ENCODE peak calls at places on chromosomes 2 and 18, in six cellular contexts. Z is brain microvascular endothelial cell; Q is astrocyte of the spinal cord; B is neural crest cell; N is left lung; J is CD4-positive, alpha-beta T cell. T is an unnamed sample.

GRCh38 chr2:189142893-189143759 is 36.4 kb downstream of the COL5A2 start:
- DNase-seq in Z (no peak), Q (no peak), B (no peak), N (no peak), J (peak), T (no peak)

GRCh38 chr2:57185568-57185967 is 861.0 kb upstream of the VRK2 start:
- DNase-seq in Z (no peak), Q (no peak), B (no peak), N (no peak), J (no peak), T (no peak)

GRCh38 chr2:207531024-207531411 is 1.3 kb downstream of the CREB1 start:
- DNase-seq in Z (no peak), Q (no peak), B (no peak), N (no peak), J (no peak), T (no peak)

GRCh38 chr2:187991389-187991788 is 300.3 kb upstream of the GULP1 start:
- DNase-seq in Z (no peak), Q (no peak), B (no peak), N (no peak), J (no peak), T (no peak)

GRCh38 chr2:137173514-137173913 is 408.2 kb downstream of the THSD7B start:
- DNase-seq in Z (peak), Q (peak), B (no peak), N (no peak), J (no peak), T (no peak)

GRCh38 chr2:36357506-36358316 is 2.1 kb downstream of the CRIM1 start:
- DNase-seq in Z (peak), Q (peak), B (peak), N (peak), J (no peak), T (no peak)

GRCh38 chr2:35199298-35199697 is 1156.3 kb upstream of the CRIM1 start:
- DNase-seq in Z (no peak), Q (no peak), B (no peak), N (no peak), J (no peak), T (no peak)

GRCh38 chr2:33366473-33366872 is 110.0 kb upstream of the RASGRP3 start:
- DNase-seq in Z (no peak), Q (peak), B (no peak), N (no peak), J (no peak), T (no peak)

GRCh38 chr18:26089247-26090129 is 925 bp downstream of the SS18 start:
- DNase-seq in Z (peak), Q (peak), B (no peak), N (no peak), J (no peak), T (peak)

GRCh38 chr2:9288681-9289338 is 82.2 kb downstream of the ASAP2 start:
- DNase-seq in Z (peak), Q (no peak), B (no peak), N (no peak), J (no peak), T (no peak)

GRCh38 chr2:171595896-171596295 is 73.6 kb downstream of the CYBRD1 start:
- DNase-seq in Z (peak), Q (peak), B (no peak), N (no peak), J (no peak), T (no peak)

GRCh38 chr2:26347286-26347865 is 787 bp upstream of the ADGRF3 start:
- DNase-seq in Z (no peak), Q (no peak), B (no peak), N (no peak), J (no peak), T (no peak)

GRCh38 chr2:9768388-9768787 is 74.9 kb upstream of the TAF1B start:
- DNase-seq in Z (no peak), Q (no peak), B (peak), N (peak), J (no peak), T (no peak)

GRCh38 chr2:200397785-200398184 is 91.3 kb downstream of the SPATS2L start:
- DNase-seq in Z (no peak), Q (peak), B (no peak), N (no peak), J (no peak), T (no peak)

GRCh38 chr2:236400046-236400574 is 135.9 kb upstream of the ASB18 start:
- DNase-seq in Z (no peak), Q (no peak), B (no peak), N (no peak), J (no peak), T (no peak)

GRCh38 chr18:74832999-74833398 is 235.3 kb downstream of the ZNF407 start:
- DNase-seq in Z (no peak), Q (no peak), B (no peak), N (no peak), J (no peak), T (no peak)

GRCh38 chr2:46434851-46435273 is 44.5 kb upstream of the TMEM247 start:
- DNase-seq in Z (peak), Q (peak), B (no peak), N (no peak), J (no peak), T (no peak)

GRCh38 chr2:6876299-6876698 is 1.3 kb upstream of the RSAD2 start:
- DNase-seq in Z (no peak), Q (no peak), B (no peak), N (no peak), J (no peak), T (no peak)

GRCh38 chr18:75207298-75208054 is 1.5 kb downstream of the PTGR3 start:
- DNase-seq in Z (no peak), Q (peak), B (no peak), N (no peak), J (no peak), T (no peak)

GRCh38 chr2:148263890-148264289 is 243.0 kb downstream of the MBD5 start:
- DNase-seq in Z (no peak), Q (no peak), B (no peak), N (no peak), J (no peak), T (no peak)

GRCh38 chr2:28904295-28904694 is 9.8 kb downstream of the WDR43 start:
- DNase-seq in Z (no peak), Q (peak), B (no peak), N (no peak), J (no peak), T (no peak)

GRCh38 chr2:98403878-98404277 is 40.8 kb upstream of the INPP4A start:
- DNase-seq in Z (no peak), Q (no peak), B (no peak), N (no peak), J (no peak), T (no peak)

GRCh38 chr2:12615509-12615908 is 101.2 kb upstream of the TRIB2 start:
- DNase-seq in Z (no peak), Q (no peak), B (no peak), N (no peak), J (no peak), T (no peak)

GRCh38 chr2:156649596-156649995 is 213.4 kb downstream of the GPD2 start:
- DNase-seq in Z (no peak), Q (peak), B (no peak), N (no peak), J (no peak), T (no peak)

GRCh38 chr2:200578778-200579177 is 7.0 kb upstream of the AOX1 start:
- DNase-seq in Z (peak), Q (peak), B (no peak), N (no peak), J (no peak), T (no peak)

GRCh38 chr2:142693171-142693950 is 184.1 kb upstream of the KYNU start:
- DNase-seq in Z (no peak), Q (no peak), B (no peak), N (no peak), J (no peak), T (no peak)

GRCh38 chr2:108971661-108972566 is 17.1 kb downstream of the EDAR start:
- DNase-seq in Z (no peak), Q (peak), B (no peak), N (no peak), J (no peak), T (no peak)

GRCh38 chr2:232327089-232328037 is 51.2 kb upstream of the ALPP start:
- DNase-seq in Z (peak), Q (peak), B (peak), N (peak), J (peak), T (peak)

GRCh38 chr2:241376808-241377207 is 20.7 kb downstream of the FARP2 start:
- DNase-seq in Z (no peak), Q (peak), B (no peak), N (no peak), J (no peak), T (no peak)

GRCh38 chr2:218733615-218734021 is 23.0 kb downstream of the TTLL4 start:
- DNase-seq in Z (peak), Q (peak), B (no peak), N (no peak), J (no peak), T (no peak)

GRCh38 chr2:240567137-240567871 is 980 bp upstream of the RNPEPL1 start:
- DNase-seq in Z (no peak), Q (no peak), B (no peak), N (no peak), J (peak), T (no peak)

GRCh38 chr2:55567298-55567697 is 47.8 kb downstream of the CFAP36 start:
- DNase-seq in Z (no peak), Q (no peak), B (no peak), N (no peak), J (no peak), T (no peak)

GRCh38 chr2:29050591-29050990 is 23.7 kb downstream of the PCARE start:
- DNase-seq in Z (no peak), Q (no peak), B (no peak), N (no peak), J (no peak), T (no peak)

GRCh38 chr2:109185338-109185737 is 56.3 kb downstream of the SH3RF3 start:
- DNase-seq in Z (no peak), Q (peak), B (no peak), N (no peak), J (no peak), T (no peak)

GRCh38 chr2:38233231-38233983 is 143.7 kb downstream of the ATL2 start:
- DNase-seq in Z (peak), Q (peak), B (no peak), N (no peak), J (no peak), T (no peak)

GRCh38 chr2:227772197-227772661 is 26.5 kb downstream of the SCYGR8 start:
- DNase-seq in Z (peak), Q (peak), B (no peak), N (no peak), J (no peak), T (no peak)

GRCh38 chr2:64612575-64613195 is 41.0 kb downstream of the SERTAD2 start:
- DNase-seq in Z (no peak), Q (no peak), B (no peak), N (no peak), J (no peak), T (no peak)

DNA sequence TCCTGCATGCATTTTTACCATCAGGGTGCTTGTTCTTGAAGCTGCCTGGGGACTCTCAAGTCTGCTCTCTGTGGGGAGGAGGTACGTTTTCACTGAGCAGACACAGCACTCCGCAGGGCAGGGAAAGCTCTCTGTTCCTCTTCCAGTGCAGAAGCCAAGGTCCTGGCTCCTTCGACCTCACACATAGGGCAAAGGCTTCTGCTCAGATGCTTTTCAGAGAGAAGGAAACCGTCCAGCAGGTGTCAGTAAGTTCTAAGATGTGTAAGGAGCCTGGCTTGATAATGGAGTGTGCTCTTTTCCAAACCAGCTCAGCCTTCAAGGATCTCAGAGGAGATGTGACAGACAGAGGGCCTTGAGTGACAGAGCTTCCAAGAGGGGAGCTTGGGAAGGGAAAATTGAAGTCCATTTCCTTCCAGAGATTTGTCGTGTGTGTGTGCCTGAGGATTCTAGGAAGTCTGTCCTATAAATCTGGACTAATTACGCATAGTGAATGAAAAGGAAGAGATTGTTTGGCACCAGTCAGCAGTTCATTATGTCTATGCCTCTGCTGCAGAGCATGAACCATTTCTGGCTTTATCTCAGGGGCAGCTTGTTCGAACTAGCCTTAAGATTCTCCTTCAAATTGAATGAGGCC is 67.4 kb upstream of the UPP2 start:
- DNase-seq in Z (peak), Q (peak), B (peak), N (no peak), J (no peak), T (no peak)
- TF ChIP-seq CTCF in Z (peak), Q (peak), B (peak), N (peak), J (peak), T (no peak)

GRCh38 chr2:174120346-174120745 is 128.0 kb downstream of the OLA1 start:
- DNase-seq in Z (peak), Q (peak), B (no peak), N (no peak), J (no peak), T (no peak)
- TF ChIP-seq CTCF in Z (no peak), Q (no peak), B (no peak), N (no peak), J (no peak), T (no peak)

GRCh38 chr2:181440336-181440735 is 16.9 kb upstream of the ITGA4 start:
- DNase-seq in Z (no peak), Q (no peak), B (no peak), N (no peak), J (no peak), T (no peak)

GRCh38 chr2:181440919-181441318 is 16.3 kb upstream of the ITGA4 start:
- DNase-seq in Z (no peak), Q (no peak), B (no peak), N (no peak), J (no peak), T (no peak)

GRCh38 chr2:181438298-181438697 is 18.9 kb upstream of the ITGA4 start:
- DNase-seq in Z (no peak), Q (no peak), B (no peak), N (no peak), J (peak), T (no peak)
- TF ChIP-seq CTCF in Z (peak), Q (peak), B (no peak), N (no peak), J (peak), T (no peak)

GRCh38 chr18:35073186-35074105 is 32.2 kb downstream of the MAPRE2 start:
- DNase-seq in Z (no peak), Q (peak), B (no peak), N (no peak), J (no peak), T (no peak)
- TF ChIP-seq CTCF in Z (no peak), Q (no peak), B (no peak), N (no peak), J (no peak), T (no peak)

DNA sequence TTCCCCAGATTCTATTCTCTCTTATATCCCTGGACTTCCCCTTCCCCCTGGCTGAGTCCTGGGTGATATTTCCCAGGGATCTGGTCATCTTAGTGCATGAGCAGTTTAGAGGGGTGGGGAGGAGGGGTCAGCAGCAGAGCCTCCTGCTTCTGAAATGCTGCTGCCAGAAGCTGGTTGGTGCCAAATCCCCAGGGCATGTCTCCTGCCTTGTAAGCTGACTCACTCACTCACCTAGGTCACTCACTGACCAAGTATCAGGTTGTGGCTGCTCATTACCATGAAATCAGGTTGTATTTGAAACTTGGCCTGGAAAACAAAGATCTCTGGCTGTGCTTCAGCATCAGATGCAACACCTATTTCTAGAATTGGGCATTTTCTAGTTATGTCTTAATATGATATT is 14.3 kb downstream of the GPR39 start:
- DNase-seq in Z (no peak), Q (peak), B (no peak), N (no peak), J (no peak), T (no peak)
- TF ChIP-seq CTCF in Z (no peak), Q (no peak), B (no peak), N (no peak), J (no peak), T (no peak)

GRCh38 chr18:8615397-8616025 is 6.3 kb downstream of the RAB12 start:
- DNase-seq in Z (peak), Q (peak), B (no peak), N (no peak), J (no peak), T (no peak)
- TF ChIP-seq CTCF in Z (no peak), Q (no peak), B (no peak), N (no peak), J (no peak), T (no peak)

DNA sequence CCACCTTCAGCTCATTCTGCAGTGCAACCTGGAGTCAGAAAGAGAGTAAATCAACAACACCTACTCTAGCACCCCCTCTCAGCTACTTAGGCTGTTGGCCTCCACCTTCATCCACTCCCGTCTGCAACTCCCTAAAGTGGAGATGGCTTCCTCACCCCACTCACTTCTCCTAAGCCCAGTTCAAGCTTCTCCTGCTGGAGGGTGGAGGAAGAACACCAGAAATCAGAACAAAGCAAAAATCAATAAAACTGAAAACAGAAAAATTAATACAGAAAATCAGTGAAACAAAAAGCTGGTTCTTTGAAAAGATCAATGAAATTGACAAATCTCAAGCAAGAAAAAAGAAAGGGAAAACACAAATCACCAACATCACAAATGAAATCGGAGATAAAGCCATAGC is 191.7 kb downstream of the ANAPC1 start:
- DNase-seq in Z (no peak), Q (no peak), B (no peak), N (no peak), J (no peak), T (no peak)
- TF ChIP-seq CTCF in Z (peak), Q (peak), B (no peak), N (no peak), J (no peak), T (no peak)

DNA sequence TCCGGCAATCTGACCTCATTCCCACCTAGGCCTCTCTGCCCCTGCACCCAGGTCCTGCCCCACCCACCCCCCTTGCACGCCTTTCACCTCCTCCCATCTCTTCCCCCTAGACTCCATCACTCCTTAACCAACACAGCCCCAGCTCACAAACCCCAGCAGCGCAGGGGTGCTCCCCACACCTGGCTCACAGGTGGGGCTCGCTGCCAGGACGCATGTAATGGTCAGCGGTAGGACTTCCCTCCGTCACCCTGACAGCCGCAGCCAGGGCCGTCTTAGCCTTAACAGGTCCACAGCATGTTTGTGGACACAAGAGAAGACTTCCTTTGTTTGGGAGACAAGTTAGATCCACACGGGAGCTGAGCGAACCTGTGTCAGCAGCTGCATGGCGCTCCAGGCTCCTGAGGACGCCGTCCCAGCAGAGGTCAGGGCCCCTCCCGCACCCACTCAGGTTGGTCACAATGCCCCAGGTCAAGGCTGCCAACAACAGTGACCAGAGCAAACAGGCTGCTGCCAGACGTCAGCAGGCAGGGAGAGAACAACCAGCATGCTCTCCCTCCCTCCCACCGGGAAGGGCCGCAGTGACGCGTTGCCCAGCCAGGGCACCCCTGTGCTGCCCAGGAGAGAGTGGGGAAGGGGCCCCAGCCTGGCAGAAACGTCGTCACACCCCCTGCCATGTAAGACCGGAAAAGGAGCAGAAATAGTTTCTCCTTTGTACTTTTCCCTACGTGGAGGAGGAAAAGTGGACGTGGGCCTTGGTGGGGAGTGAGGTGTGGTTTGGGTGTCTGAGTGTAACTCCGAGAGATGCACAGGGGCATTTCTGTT is 68.0 kb downstream of the PXDN start:
- DNase-seq in Z (no peak), Q (no peak), B (no peak), N (no peak), J (no peak), T (no peak)
- TF ChIP-seq CTCF in Z (no peak), Q (no peak), B (no peak), N (no peak), J (no peak), T (no peak)

GRCh38 chr18:22409445-22409844 is 8.3 kb downstream of the CTAGE1 start:
- DNase-seq in Z (no peak), Q (no peak), B (no peak), N (no peak), J (no peak), T (no peak)

GRCh38 chr18:22405142-22405541 is 12.6 kb downstream of the CTAGE1 start:
- DNase-seq in Z (no peak), Q (no peak), B (no peak), N (no peak), J (no peak), T (no peak)

GRCh38 chr18:22410126-22410525 is 7.6 kb downstream of the CTAGE1 start:
- DNase-seq in Z (no peak), Q (no peak), B (no peak), N (no peak), J (no peak), T (no peak)

GRCh38 chr18:22411442-22411841 is 6.3 kb downstream of the CTAGE1 start:
- DNase-seq in Z (no peak), Q (no peak), B (no peak), N (no peak), J (no peak), T (no peak)

GRCh38 chr18:22408059-22408458 is 9.7 kb downstream of the CTAGE1 start:
- DNase-seq in Z (no peak), Q (no peak), B (no peak), N (no peak), J (no peak), T (no peak)
- TF ChIP-seq CTCF in Z (peak), Q (peak), B (peak), N (no peak), J (no peak), T (no peak)